ENCODE peak calls at places on chromosomes 6 and 20, in ten cellular contexts. Q, P, G, M, F, C, Z, A, N and R are unnamed samples.

GRCh38 chr6:11650297-11650696 is 112.7 kb downstream of the TMEM170B start:
- DNase-seq in N (no peak), G (no peak), Q (peak), Z (peak), F (no peak), P (peak), A (peak), M (peak), C (peak), R (no peak)

GRCh38 chr20:3042621-3043020 is 801 bp upstream of the GNRH2 start:
- DNase-seq in A (no peak), G (no peak), N (no peak), Z (no peak), C (peak), Q (peak), F (no peak), M (peak), P (peak), R (no peak)

GRCh38 chr6:109441069-109441816 is 719 bp downstream of the SMPD2 start:
- DNase-seq in N (peak), Z (peak), P (peak), C (peak), F (peak), G (no peak), Q (peak), M (peak), A (peak), R (peak)

GRCh38 chr6:68575765-68576439 is 59.2 kb upstream of the ADGRB3 start:
- DNase-seq in N (no peak), A (peak), C (no peak), Z (peak), P (no peak), Q (no peak), G (no peak), M (no peak), F (no peak), R (peak)

GRCh38 chr20:2101057-2101934 is at the start of gene STK35:
- DNase-seq in Z (no peak), C (peak), M (no peak), P (peak), N (peak), F (no peak), A (peak), Q (peak), G (peak), R (peak)

GRCh38 chr6:11650711-11651110 is 113.2 kb downstream of the TMEM170B start:
- DNase-seq in Z (no peak), N (no peak), G (no peak), M (no peak), F (no peak), A (peak), C (no peak), Q (no peak), P (no peak), R (no peak)

GRCh38 chr6:132715204-132715603 is 1.3 kb upstream of the VNN1 start:
- DNase-seq in F (no peak), C (no peak), G (no peak), M (no peak), N (peak), A (peak), Q (no peak), Z (peak), P (peak), R (peak)

GRCh38 chr6:32945106-32945761 is 4.4 kb upstream of the HLA-DMB start:
- DNase-seq in C (no peak), Q (no peak), M (no peak), A (no peak), P (peak), G (peak), Z (peak), N (peak), F (peak), R (no peak)

GRCh38 chr20:1671891-1672669 is 14.5 kb upstream of the SIRPG start:
- DNase-seq in N (no peak), A (no peak), Q (no peak), C (no peak), Z (no peak), G (no peak), F (no peak), M (no peak), P (no peak), R (no peak)

GRCh38 chr6:18264338-18265098 is at the start of gene DEK:
- DNase-seq in A (peak), P (peak), G (peak), M (peak), Q (peak), F (peak), C (peak), N (peak), Z (peak), R (peak)

GRCh38 chr6:108598316-108598863 is 37.7 kb downstream of the FOXO3 start:
- DNase-seq in C (peak), G (peak), Z (peak), F (no peak), P (no peak), M (no peak), A (no peak), Q (no peak), N (no peak), R (no peak)

GRCh38 chr6:140987364-140988135 is 1145.2 kb upstream of the GJE1 start:
- DNase-seq in N (no peak), Z (no peak), A (no peak), M (no peak), G (no peak), F (no peak), Q (no peak), P (no peak), C (no peak), R (no peak)

GRCh38 chr20:47346172-47346571 is 10.3 kb downstream of the ZMYND8 start:
- DNase-seq in C (no peak), G (no peak), P (peak), A (no peak), Z (no peak), N (no peak), F (no peak), Q (no peak), M (no peak), R (no peak)

GRCh38 chr20:59873409-59873808 is 60.0 kb downstream of the SYCP2 start:
- DNase-seq in A (no peak), P (no peak), Z (no peak), N (no peak), C (no peak), G (no peak), F (no peak), Q (no peak), M (no peak), R (no peak)

GRCh38 chr6:90083891-90084290 is 189.6 kb downstream of the GJA10 start:
- DNase-seq in N (no peak), Q (no peak), F (peak), A (no peak), M (no peak), G (peak), C (no peak), Z (no peak), P (no peak), R (no peak)

GRCh38 chr6:160765412-160765811 is 63.4 kb downstream of the PLG start:
- DNase-seq in C (no peak), M (no peak), N (no peak), F (no peak), A (no peak), Q (no peak), P (no peak), Z (no peak), G (no peak), R (no peak)

GRCh38 chr6:169235286-169235685 is 18.4 kb downstream of the THBS2 start:
- DNase-seq in P (no peak), F (no peak), C (no peak), Q (no peak), Z (no peak), M (no peak), A (no peak), G (no peak), N (no peak), R (no peak)

GRCh38 chr6:121557146-121557545 is 121.7 kb downstream of the GJA1 start:
- DNase-seq in M (no peak), Z (no peak), G (no peak), F (no peak), A (no peak), N (no peak), P (no peak), Q (no peak), C (no peak), R (no peak)

GRCh38 chr6:111805511-111806181 is 67.6 kb downstream of the FYN start:
- DNase-seq in N (no peak), G (peak), A (peak), F (peak), Z (peak), Q (no peak), P (no peak), M (no peak), C (no peak), R (no peak)

GRCh38 chr6:116476021-116476678 is 15.0 kb downstream of the CALHM6 start:
- DNase-seq in G (peak), P (no peak), M (no peak), F (peak), A (no peak), Q (no peak), Z (no peak), C (no peak), N (no peak), R (no peak)

GRCh38 chr20:44966030-44966961 is at the start of gene STK4:
- DNase-seq in M (peak), Q (peak), F (peak), G (peak), N (peak), C (peak), Z (peak), P (peak), A (peak), R (peak)

GRCh38 chr6:132684267-132684666 is 25.3 kb upstream of the TAAR1 start:
- DNase-seq in Q (no peak), A (no peak), C (no peak), M (no peak), G (no peak), P (no peak), Z (no peak), N (no peak), F (no peak), R (no peak)

GRCh38 chr6:146850238-146850896 is 251.6 kb downstream of the ADGB start:
- DNase-seq in M (no peak), G (no peak), Z (peak), N (no peak), A (peak), F (no peak), Q (no peak), C (no peak), P (no peak), R (no peak)

GRCh38 chr6:39980839-39981580 is 46.7 kb upstream of the MOCS1 start:
- DNase-seq in G (no peak), Q (no peak), C (no peak), A (peak), M (no peak), N (peak), P (no peak), Z (peak), F (peak), R (no peak)

GRCh38 chr20:8481636-8482035 is 349.6 kb downstream of the PLCB1 start:
- DNase-seq in Q (no peak), N (no peak), C (no peak), G (no peak), Z (no peak), P (no peak), A (no peak), F (no peak), M (no peak), R (no peak)

GRCh38 chr6:110385458-110385863 is 27.3 kb upstream of the METTL24 start:
- DNase-seq in Z (no peak), Q (no peak), P (no peak), M (no peak), F (no peak), C (no peak), A (no peak), N (no peak), G (no peak), R (no peak)

GRCh38 chr6:37272834-37273566 is 15.1 kb upstream of the TMEM217 start:
- DNase-seq in A (no peak), Q (no peak), N (no peak), G (no peak), Z (no peak), C (no peak), M (no peak), P (no peak), F (no peak), R (no peak)

GRCh38 chr6:94254689-94255088 is 835.3 kb upstream of the EPHA7 start:
- DNase-seq in P (no peak), N (no peak), G (no peak), Q (no peak), F (no peak), M (no peak), A (peak), C (no peak), Z (no peak), R (no peak)

GRCh38 chr6:111846511-111847409 is 26.5 kb downstream of the FYN start:
- DNase-seq in M (peak), F (no peak), Z (no peak), Q (peak), N (no peak), P (no peak), C (peak), A (no peak), G (no peak), R (no peak)

DNA sequence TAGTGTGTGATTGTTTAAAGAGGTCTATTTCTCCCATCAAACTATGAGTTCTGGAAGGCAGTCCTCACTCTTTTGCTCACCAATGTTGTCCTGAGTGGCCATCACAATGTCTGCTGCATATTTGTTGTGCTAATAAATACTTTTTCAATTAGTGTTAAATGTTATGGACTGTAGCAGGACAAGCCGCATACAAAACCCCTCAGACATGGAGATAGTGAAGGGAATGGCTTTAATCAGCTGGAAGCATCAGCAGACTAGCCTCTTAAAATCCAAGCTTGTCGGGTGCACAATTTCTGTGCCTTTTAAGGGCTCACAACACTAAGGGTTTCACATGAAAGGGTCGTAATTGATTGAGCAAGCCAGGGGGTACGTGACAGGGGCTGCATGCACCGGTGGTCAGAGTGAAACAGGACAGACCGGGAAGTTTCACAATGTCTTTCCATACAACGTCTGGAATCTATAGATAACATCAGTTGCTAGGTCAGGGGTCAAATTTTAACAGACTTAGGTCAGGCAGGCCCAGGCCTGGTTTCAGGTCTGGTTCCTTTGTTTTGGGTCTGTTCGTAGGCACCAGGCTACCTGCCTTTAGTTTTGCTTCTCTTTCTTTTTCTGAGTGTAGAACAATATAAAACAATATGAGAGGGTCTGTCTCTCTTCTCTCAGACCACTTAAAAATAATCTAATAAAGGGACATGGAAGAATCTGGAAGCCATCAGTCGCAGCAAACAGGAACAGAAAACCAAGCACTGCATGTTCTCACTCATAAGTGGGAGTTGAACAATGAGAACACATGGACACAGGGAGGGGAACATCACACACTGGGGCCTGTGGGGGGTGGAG is 327.6 kb upstream of the HTR1E start:
- DNase-seq in Q (no peak), G (no peak), F (no peak), N (no peak), P (no peak), C (no peak), Z (no peak), A (no peak), M (no peak), R (peak)
- H3K4me3 ChIP-seq in Q (no peak), G (no peak), F (no peak), N (no peak), P (no peak), C (no peak), Z (no peak), A (no peak), M (no peak), R (no peak)

DNA sequence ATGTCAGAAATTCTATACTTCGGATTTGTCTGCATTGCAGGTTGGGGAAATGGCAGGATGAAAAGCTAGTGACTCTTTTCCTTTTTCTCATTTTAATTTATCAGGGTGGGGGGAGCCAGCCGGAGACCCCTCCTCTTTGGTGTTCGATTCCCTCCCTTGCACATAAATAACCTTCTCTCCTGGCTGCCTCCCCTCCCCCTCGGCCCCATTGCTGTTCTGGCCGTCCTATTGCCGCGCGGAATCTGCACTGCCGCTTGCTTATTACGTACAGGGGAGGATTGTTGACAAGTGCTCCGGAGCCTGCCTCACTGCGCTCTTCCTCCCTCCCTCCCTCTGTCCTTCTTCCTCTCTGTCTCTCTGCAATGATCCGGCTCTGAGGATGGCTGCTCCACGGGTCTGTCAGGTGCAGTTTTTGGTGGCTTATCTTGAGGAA is 154.7 kb downstream of the JARID2 start:
- DNase-seq in G (no peak), C (peak), N (peak), Q (peak), A (peak), M (peak), Z (no peak), P (peak), F (no peak), R (no peak)
- H3K4me3 ChIP-seq in G (no peak), C (peak), N (no peak), Q (peak), A (peak), M (peak), Z (no peak), P (peak), F (no peak), R (no peak)

DNA sequence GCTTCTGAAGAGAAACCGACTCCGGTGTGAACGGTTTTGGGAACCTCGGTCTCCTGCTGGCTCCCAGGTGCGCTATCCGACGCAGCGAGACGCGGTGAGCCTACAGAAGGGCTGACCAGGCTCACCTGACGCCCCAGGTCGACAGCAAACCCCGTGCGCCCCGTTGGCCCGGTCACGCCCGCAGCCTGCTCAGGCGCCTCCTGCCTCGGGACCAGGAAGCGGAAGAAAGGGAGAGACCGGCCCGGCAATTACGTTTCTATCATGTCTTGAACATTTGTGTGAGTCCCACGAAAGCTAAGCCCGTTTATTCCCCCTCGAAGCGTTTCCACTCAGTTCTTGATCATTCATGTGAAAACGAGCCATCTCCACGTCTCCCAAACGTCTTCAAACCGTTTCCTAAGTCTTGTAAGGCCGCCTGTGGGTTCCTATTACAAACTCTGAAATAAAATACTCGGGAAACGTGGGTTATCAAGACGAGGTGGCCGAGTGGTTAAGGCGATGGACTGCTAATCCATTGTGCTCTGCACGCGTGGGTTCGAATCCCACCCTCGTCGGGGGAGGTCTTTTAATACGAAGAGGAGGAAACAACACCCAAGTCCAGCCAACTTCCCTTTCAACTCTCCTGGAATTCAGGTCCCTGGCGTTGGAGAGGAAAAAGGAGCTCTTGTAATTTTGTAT is 150.5 kb upstream of the PRSS16 start:
- DNase-seq in C (peak), Z (peak), N (peak), P (peak), A (no peak), Q (no peak), G (peak), M (no peak), F (no peak), R (peak)
- H3K4me3 ChIP-seq in C (peak), Z (peak), N (peak), P (peak), A (no peak), Q (peak), G (no peak), M (peak), F (no peak), R (peak)

DNA sequence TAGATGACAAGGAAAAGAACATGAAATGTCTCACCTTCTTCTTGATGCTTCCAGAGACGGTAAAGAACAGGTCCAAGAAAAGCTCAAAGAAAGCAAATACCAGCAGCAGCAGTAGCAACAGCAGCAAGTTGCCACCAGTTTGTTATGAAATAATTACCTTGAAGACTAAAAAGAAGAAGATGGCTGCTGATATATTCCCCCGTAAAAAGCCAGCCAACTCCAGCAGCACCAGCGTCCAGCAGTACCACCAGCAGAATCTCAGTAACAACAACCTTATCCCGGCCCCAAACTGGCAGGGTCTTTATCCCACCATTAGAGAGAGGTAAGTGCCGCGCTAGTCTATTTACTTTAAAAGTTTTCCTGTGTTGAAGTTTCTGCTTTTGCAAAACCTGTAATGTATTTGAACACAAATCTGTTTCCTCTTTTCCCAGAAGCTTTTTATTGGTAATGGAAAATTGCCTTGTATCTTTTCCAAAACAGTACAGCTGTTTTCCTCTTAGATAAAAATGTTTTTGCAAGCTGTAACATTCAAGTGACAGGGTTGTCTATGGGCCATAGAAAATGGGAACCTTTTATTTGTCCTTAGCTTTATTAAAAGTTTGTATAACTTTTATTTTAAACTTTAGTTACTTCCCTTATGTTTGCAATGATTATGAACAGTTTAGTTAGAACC is 723 bp downstream of the BTBD3 start:
- DNase-seq in Z (no peak), M (no peak), C (no peak), Q (no peak), A (no peak), F (no peak), P (no peak), N (no peak), G (no peak), R (no peak)
- H3K4me3 ChIP-seq in Z (peak), M (peak), C (peak), Q (peak), A (no peak), F (no peak), P (peak), N (peak), G (no peak), R (no peak)

DNA sequence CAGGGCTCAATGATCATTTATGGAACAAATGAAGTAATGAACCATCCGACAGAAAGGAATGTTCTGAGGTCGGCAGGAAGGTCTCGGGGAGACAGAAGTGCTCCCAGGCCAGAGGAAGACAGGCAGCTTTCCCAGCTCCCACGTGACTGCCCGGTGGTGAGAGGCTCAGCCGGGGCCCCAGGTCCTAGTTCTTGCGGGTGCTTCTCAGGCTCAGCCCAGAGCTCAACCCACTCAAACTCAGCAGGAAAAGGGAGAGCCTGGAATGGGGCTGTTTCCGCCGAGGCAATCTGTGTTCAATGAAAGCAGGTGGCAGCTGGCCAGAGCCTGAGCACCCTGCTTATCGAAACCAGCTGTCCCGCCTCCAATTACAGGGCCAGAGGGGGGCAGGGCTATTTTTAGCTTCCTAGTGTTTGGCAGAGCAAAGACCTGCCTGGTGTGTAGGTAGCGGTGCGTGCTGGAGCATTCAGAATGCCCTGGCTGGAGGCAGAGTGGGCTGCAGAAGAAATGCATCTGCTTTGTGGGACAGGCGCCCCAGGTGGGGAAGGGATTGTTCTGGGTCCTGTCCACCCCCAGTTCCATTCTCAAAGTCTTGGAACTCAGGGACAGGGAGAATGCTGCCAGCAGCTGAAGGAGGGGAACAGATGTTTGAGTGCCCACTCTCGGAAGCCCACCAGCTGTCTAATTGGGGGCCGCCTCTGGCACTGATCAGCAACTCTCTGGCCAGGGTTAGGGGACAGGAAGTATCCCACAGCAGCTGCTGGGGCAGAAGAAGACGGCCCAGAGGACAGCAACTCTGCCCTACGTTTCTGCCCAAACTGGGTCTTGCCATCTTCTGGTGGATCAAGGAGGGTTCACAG is 145.0 kb downstream of the PREX1 start:
- DNase-seq in F (no peak), Q (peak), Z (peak), M (peak), A (no peak), G (no peak), N (peak), C (peak), P (peak), R (no peak)
- H3K4me3 ChIP-seq in F (no peak), Q (no peak), Z (no peak), M (peak), A (no peak), G (no peak), N (no peak), C (peak), P (no peak), R (no peak)